ENCODE peak calls at places on chromosome 1, in seven cellular contexts. O, N, A, E, K, Q and P are unnamed samples.

GRCh38 chr1:43688594-43689000 is 18.7 kb upstream of the ST3GAL3 start:
- DNase-seq in O (no peak), N (no peak), A (no peak), E (peak; percentile 95), K (no peak), Q (peak; percentile 69), P (no peak)

GRCh38 chr1:153545067-153546055 is at the start of gene S100A4:
- DNase-seq in O (peak; percentile 86), N (peak; percentile 87), A (peak; percentile 75), E (peak; percentile 99), K (peak; percentile 99), Q (peak; percentile 95), P (peak; percentile 83)

GRCh38 chr1:214505134-214505533 is 46.3 kb downstream of the PTPN14 start:
- DNase-seq in O (no peak), N (no peak), A (no peak), E (no peak), K (peak; percentile 30), Q (no peak), P (no peak)

GRCh38 chr1:1359316-1359667 is 937 bp upstream of the MXRA8 start:
- DNase-seq in O (no peak), N (no peak), A (no peak), E (peak; percentile 70), K (no peak), Q (peak; percentile 83), P (no peak)

GRCh38 chr1:233859446-233859845 is 45.0 kb upstream of the SLC35F3 start:
- DNase-seq in O (no peak), N (no peak), A (no peak), E (no peak), K (peak; percentile 78), Q (no peak), P (no peak)

GRCh38 chr1:31549807-31550620 is 26.3 kb upstream of the TINAGL1 start:
- DNase-seq in O (no peak), N (no peak), A (no peak), E (peak; percentile 87), K (no peak), Q (no peak), P (no peak)

GRCh38 chr1:231062500-231063270 is 22.6 kb upstream of the FAM89A start:
- DNase-seq in O (no peak), N (peak; percentile 18), A (no peak), E (no peak), K (no peak), Q (peak; percentile 78), P (no peak)

GRCh38 chr1:147924813-147925212 is 3.4 kb upstream of the GPR89B start:
- DNase-seq in O (no peak), N (no peak), A (no peak), E (no peak), K (no peak), Q (no peak), P (no peak)

GRCh38 chr1:198001776-198002408 is 84.7 kb downstream of the LHX9 start:
- DNase-seq in O (no peak), N (no peak), A (no peak), E (no peak), K (no peak), Q (no peak), P (no peak)